ENCODE peak calls at places on chromosome 4, in six cellular contexts. V is astrocyte, A is tibial nerve, B is mucosa of descending colon, Y is K562, E is cardiac muscle cell. Q is an unnamed sample. For H3K4me1, the result is how much of the 10 kb centered on the place peaks cover.

GRCh38 chr4:104758574-104758973 is 263.9 kb upstream of the CXXC4 start:
- DNase-seq in V (no peak), A (no peak), B (no peak), Y (no peak), E (no peak), Q (no peak)

GRCh38 chr4:4763815-4764202 is 95.7 kb upstream of the MSX1 start:
- DNase-seq in V (no peak), A (no peak), B (no peak), Y (no peak), E (peak), Q (no peak)

GRCh38 chr4:34271479-34272355 is 1972.6 kb downstream of the ARAP2 start:
- DNase-seq in V (no peak), A (no peak), B (no peak), Y (no peak), E (no peak), Q (no peak)

GRCh38 chr4:535181-535923 is 36.3 kb downstream of the PIGG start:
- DNase-seq in V (no peak), A (no peak), B (no peak), Y (no peak), E (no peak), Q (no peak)

GRCh38 chr4:88137112-88137511 is 21.3 kb downstream of the ABCG2 start:
- DNase-seq in V (peak), A (no peak), B (no peak), Y (no peak), E (no peak), Q (no peak)

GRCh38 chr4:7806080-7806630 is 133.5 kb downstream of the AFAP1 start:
- DNase-seq in V (peak), A (no peak), B (peak), Y (no peak), E (peak), Q (peak)

GRCh38 chr4:118281611-118282442 is 71.0 kb downstream of the PRSS12 start:
- DNase-seq in V (peak), A (no peak), B (peak), Y (peak), E (peak), Q (peak)

GRCh38 chr4:89829470-89830138 is 7.4 kb downstream of the SNCA start:
- DNase-seq in V (peak), A (peak), B (no peak), Y (no peak), E (peak), Q (no peak)

DNA sequence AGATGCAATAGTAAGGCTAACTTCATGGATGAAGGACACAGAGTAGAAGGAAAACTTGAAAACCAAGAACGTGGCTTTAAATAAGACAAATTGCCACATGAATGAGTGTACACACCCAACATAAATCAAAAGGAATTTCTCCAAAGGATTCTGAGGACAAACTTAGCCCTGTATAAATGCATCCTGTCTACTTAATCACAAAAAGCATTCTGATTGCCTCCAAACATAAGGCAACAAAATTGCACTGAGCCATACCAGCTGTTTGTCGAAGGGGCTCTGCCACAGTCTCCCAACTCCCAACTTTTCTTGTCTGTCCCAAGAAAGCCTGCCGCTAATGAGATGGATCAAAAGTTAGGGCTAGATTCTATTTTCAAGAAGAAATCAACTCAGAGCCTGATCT is 194.3 kb downstream of the SOWAHB start:
- DNase-seq in V (peak), A (no peak), B (no peak), Y (no peak), E (peak), Q (no peak)
- H3K4me1 ChIP-seq in V (under half), A (under half), B (under half), Y (under half), E (under half), Q (under half)

GRCh38 chr4:31085736-31086135 is 365.6 kb downstream of the PCDH7 start:
- DNase-seq in V (no peak), A (no peak), B (no peak), Y (no peak), E (no peak), Q (peak)

GRCh38 chr4:31086771-31087330 is 366.7 kb downstream of the PCDH7 start:
- DNase-seq in V (peak), A (no peak), B (no peak), Y (no peak), E (no peak), Q (peak)

GRCh38 chr4:31088600-31089230 is 368.5 kb downstream of the PCDH7 start:
- DNase-seq in V (peak), A (no peak), B (no peak), Y (peak), E (peak), Q (peak)

GRCh38 chr4:31094474-31094873 is 374.3 kb downstream of the PCDH7 start:
- DNase-seq in V (no peak), A (no peak), B (no peak), Y (no peak), E (no peak), Q (peak)

DNA sequence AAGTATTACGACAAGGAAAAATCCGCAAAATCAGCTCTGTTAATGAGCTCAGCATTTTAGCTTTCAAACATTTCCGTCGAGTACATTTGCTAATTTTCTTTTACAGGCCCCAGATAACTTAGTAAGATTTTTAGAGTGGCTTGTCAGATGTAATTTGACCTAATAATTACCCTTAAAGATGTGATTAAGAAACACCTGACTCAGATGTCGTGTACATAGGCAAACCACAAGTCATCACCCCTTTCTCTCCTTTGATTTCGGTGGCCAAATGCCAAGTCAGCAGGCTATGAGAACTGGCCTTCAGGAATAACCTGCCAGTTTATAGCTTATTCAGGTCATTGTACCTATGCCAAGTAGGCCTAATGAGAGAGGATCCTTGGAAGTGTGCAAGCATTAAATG is 369.6 kb downstream of the PCDH7 start:
- DNase-seq in V (peak), A (no peak), B (no peak), Y (no peak), E (peak), Q (peak)
- H3K4me1 ChIP-seq in V (under half), A (under half), B (under half), Y (under half), E (half or more), Q (half or more)

GRCh38 chr4:41714601-41715000 is 33.9 kb downstream of the PHOX2B start:
- DNase-seq in V (no peak), A (no peak), B (no peak), Y (no peak), E (no peak), Q (no peak)
- H3K4me1 ChIP-seq in V (under half), A (under half), B (under half), Y (under half), E (under half), Q (under half)

GRCh38 chr4:71711985-71712348 is 71.9 kb downstream of the GC start:
- DNase-seq in V (peak), A (no peak), B (no peak), Y (no peak), E (peak), Q (no peak)
- H3K4me1 ChIP-seq in V (under half), A (under half), B (under half), Y (under half), E (under half), Q (under half)

GRCh38 chr4:153582954-153583456 is 101.1 kb upstream of the TLR2 start:
- DNase-seq in V (no peak), A (no peak), B (no peak), Y (no peak), E (no peak), Q (no peak)

GRCh38 chr4:153577053-153577452 is 107.0 kb upstream of the TLR2 start:
- DNase-seq in V (no peak), A (no peak), B (no peak), Y (no peak), E (no peak), Q (no peak)

GRCh38 chr4:153576443-153576774 is 107.7 kb upstream of the TLR2 start:
- DNase-seq in V (no peak), A (no peak), B (no peak), Y (no peak), E (no peak), Q (no peak)

GRCh38 chr4:153579410-153579809 is 104.7 kb upstream of the TLR2 start:
- DNase-seq in V (no peak), A (no peak), B (no peak), Y (no peak), E (no peak), Q (no peak)

DNA sequence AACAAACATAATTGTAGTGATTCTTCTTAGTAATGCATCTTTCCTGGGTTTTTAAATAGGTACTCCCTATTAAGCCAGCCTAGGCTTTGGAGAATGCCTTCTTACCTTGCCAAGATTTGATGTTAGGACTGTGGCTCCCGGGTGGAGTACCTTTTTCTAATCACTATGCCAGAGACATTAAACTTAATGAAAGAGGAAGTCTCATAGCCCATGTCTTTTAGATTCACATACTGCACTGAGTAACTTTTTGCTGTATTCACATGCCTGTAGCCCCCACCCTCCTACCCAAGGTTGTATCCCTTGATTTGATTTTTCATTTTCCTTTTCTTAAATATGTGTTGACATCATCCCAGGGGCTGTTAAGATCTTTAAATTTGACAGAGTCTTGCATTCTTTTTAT is 104.2 kb upstream of the TLR2 start:
- DNase-seq in V (no peak), A (no peak), B (no peak), Y (no peak), E (no peak), Q (no peak)
- H3K4me1 ChIP-seq in V (under half), A (under half), B (under half), Y (under half), E (under half), Q (under half)

DNA sequence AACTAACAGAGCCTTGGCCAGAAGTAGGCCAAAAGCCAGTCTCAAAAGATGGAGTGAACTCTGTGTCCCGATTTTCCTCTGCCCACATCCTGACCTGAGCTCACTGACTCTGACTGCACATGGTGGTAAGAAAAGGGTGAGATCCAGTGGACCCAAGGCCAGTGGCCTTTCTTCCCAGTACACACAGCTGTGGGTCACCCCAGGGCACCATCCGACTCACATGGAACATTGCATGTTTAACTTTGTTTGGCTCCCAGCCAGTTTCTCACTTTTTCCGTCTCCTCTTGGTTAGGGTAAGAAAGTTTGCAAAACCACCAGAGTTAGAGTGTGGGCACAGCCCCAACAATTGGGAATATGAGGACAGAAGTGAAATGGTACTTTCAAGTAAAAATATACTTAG is 69.8 kb downstream of the GAB1 start:
- DNase-seq in V (peak), A (peak), B (no peak), Y (peak), E (peak), Q (peak)
- H3K4me1 ChIP-seq in V (under half), A (half or more), B (under half), Y (under half), E (under half), Q (under half)

GRCh38 chr4:113289736-113290135 is 240.3 kb downstream of the ANK2 start:
- DNase-seq in V (peak), A (no peak), B (no peak), Y (no peak), E (peak), Q (no peak)
- H3K4me1 ChIP-seq in V (under half), A (under half), B (under half), Y (under half), E (under half), Q (under half)

GRCh38 chr4:13545394-13545808 is 1.1 kb upstream of the NKX3-2 start:
- DNase-seq in V (no peak), A (no peak), B (no peak), Y (no peak), E (no peak), Q (no peak)
- H3K4me1 ChIP-seq in V (under half), A (under half), B (under half), Y (under half), E (under half), Q (under half)

Q was measured in endothelial cell of umbilical vein.